ENCODE peak calls at places on chromosomes 1 and 21, in eight cellular contexts. F is fibroblast of lung, J is IMR-90, E is MM.1S, B is GM23248, Q is HCT116, A is neural progenitor cell, V is HepG2. P is an unnamed sample. For H3K36me3, the result is how much of the 10 kb centered on the place peaks cover.

GRCh38 chr1:197619008-197619640 is 156.2 kb downstream of the DENND1B start:
- DNase-seq in F (peak), J (peak), E (peak), B (peak), Q (peak), A (peak), V (peak), P (no peak)

GRCh38 chr1:204782118-204782700 is 88.5 kb upstream of the NFASC start:
- DNase-seq in F (no peak), J (peak), E (no peak), B (peak), Q (no peak), A (no peak), V (no peak), P (no peak)

GRCh38 chr1:50959303-50959912 is 659 bp downstream of the FAF1 start:
- DNase-seq in F (peak), J (peak), E (no peak), B (peak), Q (no peak), A (no peak), V (peak), P (peak)

GRCh38 chr1:68293609-68294353 is 61.5 kb upstream of the WLS start:
- DNase-seq in F (peak), J (peak), E (no peak), B (peak), Q (no peak), A (peak), V (no peak), P (no peak)

GRCh38 chr1:18973446-18973955 is 17.0 kb upstream of the IFFO2 start:
- DNase-seq in F (no peak), J (no peak), E (no peak), B (no peak), Q (no peak), A (no peak), V (no peak), P (no peak)

GRCh38 chr1:8004803-8005573 is 21.1 kb downstream of the ERRFI1 start:
- DNase-seq in F (peak), J (peak), E (no peak), B (peak), Q (no peak), A (no peak), V (peak), P (no peak)

GRCh38 chr1:197961933-197962332 is 44.8 kb downstream of the LHX9 start:
- DNase-seq in F (no peak), J (no peak), E (no peak), B (no peak), Q (no peak), A (no peak), V (no peak), P (no peak)

GRCh38 chr1:76482272-76482671 is 385.0 kb upstream of the ST6GALNAC5 start:
- DNase-seq in F (no peak), J (no peak), E (no peak), B (no peak), Q (no peak), A (no peak), V (no peak), P (no peak)

GRCh38 chr1:234691567-234691966 is 81.6 kb upstream of the IRF2BP2 start:
- DNase-seq in F (peak), J (peak), E (no peak), B (no peak), Q (peak), A (no peak), V (no peak), P (no peak)

GRCh38 chr1:17551755-17552234 is 12.3 kb downstream of the ARHGEF10L start:
- DNase-seq in F (peak), J (peak), E (no peak), B (peak), Q (no peak), A (no peak), V (no peak), P (no peak)

GRCh38 chr21:42644223-42645208 is 8.9 kb upstream of the PDE9A start:
- DNase-seq in F (peak), J (peak), E (no peak), B (peak), Q (no peak), A (no peak), V (no peak), P (no peak)

GRCh38 chr1:224641030-224641429 is 24.9 kb downstream of the CNIH3 start:
- DNase-seq in F (no peak), J (no peak), E (peak), B (no peak), Q (peak), A (peak), V (peak), P (no peak)

GRCh38 chr1:189609206-189609605 is 868.5 kb downstream of the BRINP3 start:
- DNase-seq in F (no peak), J (no peak), E (no peak), B (no peak), Q (no peak), A (no peak), V (no peak), P (no peak)

GRCh38 chr1:6358144-6358624 is 35.4 kb downstream of the ACOT7 start:
- DNase-seq in F (no peak), J (no peak), E (no peak), B (peak), Q (no peak), A (no peak), V (no peak), P (peak)

GRCh38 chr1:45007311-45007710 is 3.8 kb downstream of the HECTD3 start:
- DNase-seq in F (no peak), J (no peak), E (no peak), B (no peak), Q (no peak), A (no peak), V (no peak), P (no peak)

GRCh38 chr1:167515461-167515860 is 2.9 kb downstream of the CD247 start:
- DNase-seq in F (no peak), J (no peak), E (no peak), B (no peak), Q (no peak), A (no peak), V (no peak), P (no peak)

GRCh38 chr1:164617607-164618564 is 58.9 kb downstream of the PBX1 start:
- DNase-seq in F (peak), J (peak), E (peak), B (peak), Q (peak), A (peak), V (peak), P (peak)

GRCh38 chr1:2300851-2301606 is 72.9 kb downstream of the SKI start:
- DNase-seq in F (peak), J (peak), E (peak), B (peak), Q (no peak), A (no peak), V (no peak), P (peak)

GRCh38 chr1:27520651-27521050 is 30.7 kb upstream of the WASF2 start:
- DNase-seq in F (no peak), J (no peak), E (no peak), B (no peak), Q (no peak), A (peak), V (peak), P (no peak)

GRCh38 chr1:58573705-58574591 is 3.1 kb downstream of the TACSTD2 start:
- DNase-seq in F (no peak), J (no peak), E (peak), B (no peak), Q (no peak), A (no peak), V (peak), P (no peak)

GRCh38 chr1:66285618-66286270 is 248.2 kb upstream of the SGIP1 start:
- DNase-seq in F (no peak), J (no peak), E (no peak), B (no peak), Q (no peak), A (no peak), V (no peak), P (no peak)

GRCh38 chr1:47757226-47757975 is 239.8 kb downstream of the TRABD2B start:
- DNase-seq in F (no peak), J (no peak), E (no peak), B (no peak), Q (no peak), A (no peak), V (no peak), P (no peak)

GRCh38 chr1:31580513-31580870 is 4.2 kb downstream of the TINAGL1 start:
- DNase-seq in F (peak), J (peak), E (no peak), B (no peak), Q (no peak), A (no peak), V (no peak), P (no peak)

GRCh38 chr1:12184008-12184681 is 17.4 kb downstream of the TNFRSF1B start:
- DNase-seq in F (peak), J (peak), E (no peak), B (peak), Q (no peak), A (peak), V (peak), P (no peak)

GRCh38 chr1:186094170-186094569 is 280.9 kb downstream of the TPR start:
- DNase-seq in F (peak), J (peak), E (no peak), B (peak), Q (no peak), A (no peak), V (no peak), P (no peak)

GRCh38 chr1:99943238-99943794 is 26.5 kb upstream of the SLC35A3 start:
- DNase-seq in F (peak), J (peak), E (no peak), B (peak), Q (no peak), A (no peak), V (peak), P (no peak)

GRCh38 chr1:156803086-156803851 is 13.4 kb downstream of the SH2D2A start:
- DNase-seq in F (no peak), J (no peak), E (no peak), B (no peak), Q (no peak), A (no peak), V (no peak), P (no peak)

GRCh38 chr1:151130837-151131586 is 15.4 kb downstream of the SEMA6C start:
- DNase-seq in F (peak), J (peak), E (no peak), B (peak), Q (no peak), A (peak), V (no peak), P (no peak)

GRCh38 chr21:43187715-43188114 is 18.9 kb downstream of the CRYAA start:
- DNase-seq in F (no peak), J (no peak), E (no peak), B (no peak), Q (no peak), A (no peak), V (no peak), P (no peak)

GRCh38 chr1:204846546-204846945 is 24.1 kb upstream of the NFASC start:
- DNase-seq in F (no peak), J (no peak), E (no peak), B (no peak), Q (no peak), A (no peak), V (no peak), P (no peak)

GRCh38 chr1:159925713-159926066 is 383 bp upstream of the TAGLN2 start:
- DNase-seq in F (no peak), J (no peak), E (no peak), B (no peak), Q (no peak), A (no peak), V (no peak), P (no peak)

GRCh38 chr1:160708821-160709220 is 2.8 kb downstream of the CD48 start:
- DNase-seq in F (no peak), J (no peak), E (peak), B (no peak), Q (no peak), A (no peak), V (no peak), P (peak)

GRCh38 chr1:2372551-2373490 is 18.5 kb downstream of the MORN1 start:
- DNase-seq in F (no peak), J (no peak), E (no peak), B (no peak), Q (no peak), A (no peak), V (no peak), P (no peak)

GRCh38 chr1:10387611-10388386 is 11.1 kb upstream of the PGD start:
- DNase-seq in F (peak), J (peak), E (peak), B (peak), Q (no peak), A (peak), V (no peak), P (peak)

GRCh38 chr1:48177257-48177656 is 45.3 kb upstream of the SLC5A9 start:
- DNase-seq in F (peak), J (no peak), E (no peak), B (no peak), Q (no peak), A (no peak), V (no peak), P (no peak)

GRCh38 chr1:61221642-61222041 is 139.3 kb downstream of the NFIA start:
- DNase-seq in F (no peak), J (peak), E (no peak), B (peak), Q (no peak), A (no peak), V (peak), P (no peak)

GRCh38 chr21:36063375-36064084 is 3.2 kb upstream of the SETD4 start:
- DNase-seq in F (no peak), J (no peak), E (no peak), B (no peak), Q (no peak), A (no peak), V (no peak), P (no peak)

GRCh38 chr1:4171480-4172450 is 271.7 kb upstream of the C1orf174 start:
- DNase-seq in F (no peak), J (no peak), E (no peak), B (no peak), Q (no peak), A (no peak), V (no peak), P (no peak)

GRCh38 chr1:32972814-32973428 is 8.3 kb upstream of the RNF19B start:
- DNase-seq in F (peak), J (peak), E (no peak), B (peak), Q (no peak), A (peak), V (no peak), P (no peak)
- H3K4me2 ChIP-seq in F (peak), J (peak), E (no peak), B (peak), Q (no peak), A (peak), V (peak), P (no peak)

GRCh38 chr1:85297538-85297854 is 21.1 kb upstream of the BCL10 start:
- DNase-seq in F (no peak), J (no peak), E (no peak), B (no peak), Q (no peak), A (no peak), V (no peak), P (no peak)
- H3K9ac ChIP-seq in F (no peak), J (peak), E (no peak), B (peak), Q (peak), A (no peak), V (no peak), P (no peak)

GRCh38 chr1:228344631-228345072 is 62.0 kb downstream of the TRIM11 start:
- DNase-seq in F (no peak), J (no peak), E (no peak), B (no peak), Q (no peak), A (no peak), V (no peak), P (no peak)

GRCh38 chr1:228343211-228343661 is 63.4 kb downstream of the TRIM11 start:
- DNase-seq in F (no peak), J (no peak), E (no peak), B (no peak), Q (no peak), A (no peak), V (no peak), P (no peak)

GRCh38 chr1:228346731-228347130 is 59.9 kb downstream of the TRIM11 start:
- DNase-seq in F (no peak), J (no peak), E (no peak), B (no peak), Q (no peak), A (no peak), V (no peak), P (no peak)

GRCh38 chr1:228347181-228347580 is 59.5 kb downstream of the TRIM11 start:
- DNase-seq in F (no peak), J (no peak), E (no peak), B (no peak), Q (no peak), A (no peak), V (no peak), P (no peak)

DNA sequence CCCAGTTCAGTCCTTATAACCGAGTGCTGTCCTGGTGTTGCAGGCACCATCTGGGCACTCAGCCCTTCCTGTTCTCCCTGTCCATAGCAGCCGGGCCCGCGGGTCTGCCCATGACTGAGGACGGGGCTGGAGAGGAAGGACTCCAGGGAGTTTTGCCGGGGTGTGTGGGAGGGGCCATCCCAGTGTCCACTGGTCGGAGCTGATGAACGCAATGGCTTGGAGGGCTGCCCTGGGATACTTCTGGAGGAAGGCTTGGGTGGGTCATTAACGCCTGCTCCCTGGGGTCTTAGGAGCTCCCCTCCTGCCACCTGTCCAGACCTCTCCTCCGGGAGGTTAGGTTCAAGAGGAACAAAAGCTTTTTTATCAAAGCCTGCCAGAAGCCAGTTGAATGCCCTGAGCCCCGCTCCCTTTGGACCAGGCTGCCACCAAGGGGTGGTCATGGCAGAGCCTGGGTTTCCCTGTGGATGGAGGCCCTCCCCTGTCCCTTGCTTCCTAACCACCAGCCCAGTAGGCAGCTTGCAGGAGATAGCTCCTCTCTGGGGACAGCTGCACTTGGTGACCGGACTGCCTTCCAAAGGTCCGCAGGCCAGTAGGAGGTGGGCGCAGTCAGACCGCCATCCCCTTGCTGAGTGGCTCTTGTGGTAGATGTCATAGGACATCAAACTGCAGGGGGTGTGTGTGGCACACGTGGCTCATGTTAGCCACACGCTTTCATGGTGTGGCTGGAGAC is 61.3 kb downstream of the TRIM11 start:
- DNase-seq in F (no peak), J (no peak), E (no peak), B (no peak), Q (no peak), A (no peak), V (no peak), P (no peak)
- H3K36me3 ChIP-seq in F (under half), J (under half), E (under half), B (under half), Q (under half), A (under half), V (under half), P (under half)

DNA sequence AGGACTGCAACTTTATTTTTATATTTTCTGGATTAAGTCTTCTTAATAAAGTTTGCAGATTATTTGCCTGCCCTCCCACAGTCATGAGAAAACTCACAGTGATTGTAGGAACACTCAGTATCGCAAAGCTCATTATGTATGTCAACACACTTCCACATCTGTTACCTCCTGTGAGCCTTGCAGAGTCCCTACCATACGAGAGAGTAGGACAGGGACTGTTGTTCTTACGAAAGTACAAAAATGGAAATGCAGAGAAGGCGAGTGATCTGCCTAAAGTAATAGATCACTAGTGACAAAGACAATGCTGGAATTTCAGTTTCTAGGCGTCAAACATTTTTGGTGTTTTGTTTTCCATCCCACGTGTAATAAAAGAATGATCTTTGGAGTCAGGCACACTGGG is 131.7 kb downstream of the SYT2 start:
- DNase-seq in F (peak), J (peak), E (no peak), B (peak), Q (no peak), A (no peak), V (no peak), P (no peak)
- H3K4me2 ChIP-seq in F (peak), J (peak), E (no peak), B (peak), Q (no peak), A (peak), V (no peak), P (no peak)

GRCh38 chr1:36520771-36521420 is 38.2 kb upstream of the CSF3R start:
- DNase-seq in F (no peak), J (no peak), E (no peak), B (no peak), Q (no peak), A (no peak), V (no peak), P (no peak)
- H3K9ac ChIP-seq in F (no peak), J (no peak), E (no peak), B (no peak), Q (no peak), A (no peak), V (no peak), P (no peak)

DNA sequence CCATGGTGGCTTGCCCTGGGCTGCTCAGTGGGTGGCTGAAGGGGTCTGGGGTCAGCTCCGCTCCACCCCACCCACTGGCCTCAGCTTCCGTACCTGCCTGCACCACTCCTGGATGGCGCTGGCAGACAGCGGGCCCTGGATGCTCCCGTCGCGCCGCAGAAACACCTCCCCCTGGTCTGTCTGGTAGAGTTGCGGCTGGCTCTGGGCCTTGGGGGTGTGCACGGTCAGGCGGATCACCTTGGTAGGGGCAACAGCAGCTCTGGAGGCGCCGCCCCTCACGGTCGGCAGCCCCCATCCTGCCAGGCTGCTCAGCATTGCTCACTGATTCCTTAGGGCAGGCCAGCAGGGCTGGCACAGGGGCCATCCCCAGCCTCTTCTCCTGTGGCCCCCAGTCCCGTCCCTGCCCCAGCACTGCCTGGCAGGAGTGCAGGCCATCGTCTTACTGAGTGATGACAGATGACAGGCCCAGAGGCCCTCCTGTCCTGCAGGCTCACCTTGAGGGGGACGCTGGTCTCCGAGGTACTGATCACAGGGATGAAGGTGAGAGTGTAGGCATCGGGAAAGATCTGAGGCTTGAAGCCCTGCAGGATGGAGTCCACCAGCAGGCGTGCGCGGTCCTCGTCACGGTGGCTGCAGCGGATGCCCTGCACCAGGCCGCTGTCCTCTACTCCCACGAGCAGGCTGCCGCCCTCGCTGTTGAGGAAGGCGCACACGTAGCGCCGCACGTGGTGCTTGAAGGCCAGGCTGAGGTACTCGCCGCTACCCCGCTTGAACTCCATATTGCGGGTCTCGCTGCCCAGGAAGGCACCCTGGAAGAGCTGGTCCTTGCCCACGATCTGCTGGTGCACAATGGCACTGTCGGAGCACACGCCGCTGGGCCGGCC is 4.1 kb downstream of the SLFNL1 start:
- DNase-seq in F (no peak), J (no peak), E (no peak), B (no peak), Q (no peak), A (no peak), V (no peak), P (no peak)
- H3K36me3 ChIP-seq in F (under half), J (under half), E (under half), B (under half), Q (under half), A (under half), V (under half), P (half or more)

P was measured in DND-41.